ENCODE peak calls at places on chromosomes 7 and 10, in six cellular contexts. X is A549; C is CD8-positive, alpha-beta memory T cell; P is PC-3; I is HepG2; R is CD4-positive, alpha-beta memory T cell. Q is an unnamed sample.

GRCh38 chr10:36534471-36535002 is 590.9 kb upstream of the ANKRD30A start:
- DNase-seq in R (no peak), P (peak; percentile 100), C (no peak), I (no peak), X (peak; percentile 40), Q (no peak)

GRCh38 chr10:48251152-48251524 is 23.4 kb downstream of the FRMPD2 start:
- DNase-seq in I (peak; percentile 4), X (no peak), C (no peak), R (no peak), P (no peak), Q (peak; percentile 44)

GRCh38 chr7:37409456-37409855 is 39.2 kb downstream of the ELMO1 start:
- DNase-seq in P (no peak), I (no peak), X (no peak), C (no peak), R (no peak), Q (no peak)

GRCh38 chr10:51030480-51030879 is 43.8 kb upstream of the PRKG1 start:
- DNase-seq in C (no peak), I (no peak), X (no peak), R (no peak), P (no peak), Q (no peak)

GRCh38 chr7:38369816-38370493 is 96.5 kb upstream of the TARP start:
- DNase-seq in R (peak; percentile 50), P (peak; percentile 75), C (peak; percentile 67), X (peak; percentile 90), I (peak; percentile 33), Q (peak; percentile 92)

GRCh38 chr10:133257489-133258065 is 19.1 kb downstream of the ADAM8 start:
- DNase-seq in C (no peak), I (no peak), X (peak; percentile 78), P (peak; percentile 70), R (no peak), Q (peak; percentile 79)

GRCh38 chr10:51804861-51805260 is 105.5 kb upstream of the CSTF2T start:
- DNase-seq in P (peak; percentile 96), C (no peak), R (no peak), X (no peak), I (no peak), Q (no peak)

GRCh38 chr7:143288836-143289235 is 685 bp downstream of the CASP2 start:
- DNase-seq in R (no peak), C (no peak), I (no peak), P (no peak), X (no peak), Q (no peak)

GRCh38 chr7:23287612-23288011 is 11.5 kb upstream of the MALSU1 start:
- DNase-seq in R (no peak), C (no peak), X (no peak), P (no peak), I (peak; percentile 23), Q (no peak)

GRCh38 chr10:80684217-80684616 is 146.5 kb downstream of the SH2D4B start:
- DNase-seq in X (peak; percentile 48), P (peak; percentile 13), R (peak; percentile 58), C (peak; percentile 49), I (no peak), Q (no peak)

GRCh38 chr10:7529638-7530037 is 118.8 kb upstream of the SFMBT2 start:
- DNase-seq in X (peak; percentile 44), C (no peak), R (no peak), P (peak; percentile 13), I (peak; percentile 41), Q (no peak)

DNA sequence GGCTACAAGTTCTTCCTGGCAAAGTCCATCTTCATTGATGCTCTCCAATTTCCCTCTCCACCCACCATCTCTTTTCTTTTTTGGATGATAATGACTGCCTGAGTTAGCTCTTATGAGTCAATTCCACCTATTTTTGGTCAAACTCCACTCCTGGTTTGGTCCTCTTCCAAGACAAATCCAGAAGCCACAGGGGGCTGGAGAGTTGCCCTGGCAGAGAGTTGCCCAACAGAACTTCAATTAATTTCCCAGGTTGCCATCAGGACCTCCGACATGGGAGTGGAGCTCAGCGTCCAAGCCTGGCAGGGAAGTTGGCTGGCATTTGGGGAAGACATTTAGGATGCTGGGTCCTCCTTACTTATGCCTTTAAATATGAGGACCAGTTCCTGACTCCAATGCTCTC is 29.2 kb upstream of the KCNMA1 start:
- DNase-seq in X (no peak), C (no peak), P (peak; percentile 60), R (no peak), I (no peak), Q (no peak)
- H3K4me1 ChIP-seq in X (no peaks in the 10 kb centered on the region), C (no peaks in the 10 kb centered on the region), P (no peaks in the 10 kb centered on the region), R (no peaks in the 10 kb centered on the region), I (no peaks in the 10 kb centered on the region), Q (no peaks in the 10 kb centered on the region)

DNA sequence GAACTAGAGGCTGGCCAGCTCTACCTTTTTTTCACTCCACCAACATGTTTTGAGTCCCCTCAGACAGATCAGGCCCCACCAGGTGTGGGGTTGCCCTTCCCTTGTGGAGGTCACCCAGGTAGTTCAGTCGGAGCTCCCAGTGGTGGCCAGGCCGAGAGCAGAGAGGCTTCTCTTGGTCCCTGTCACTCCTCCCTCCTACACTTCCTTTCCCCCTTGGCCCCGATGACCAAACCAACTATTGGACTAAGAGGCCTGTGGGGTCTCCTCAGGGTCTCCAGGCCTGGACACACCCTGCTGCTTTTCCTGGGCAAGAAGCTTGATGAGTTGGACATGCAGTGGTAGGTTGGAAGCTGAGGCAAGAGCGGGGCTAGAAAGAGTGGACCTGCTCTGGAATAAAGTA is 174.8 kb downstream of the ZNF248 start:
- DNase-seq in P (no peak), X (no peak), I (no peak), C (no peak), R (no peak), Q (no peak)
- H3K9me3 ChIP-seq in P (no peaks in the 10 kb centered on the region), X (peaks cover 2% of the 10 kb centered on the region), I (no peaks in the 10 kb centered on the region), C (no peaks in the 10 kb centered on the region), R (no peaks in the 10 kb centered on the region), Q (no peaks in the 10 kb centered on the region)

GRCh38 chr10:100825946-100826660 is 80.7 kb downstream of the PAX2 start:
- DNase-seq in P (no peak), I (no peak), X (no peak), C (no peak), R (no peak), Q (no peak)

GRCh38 chr10:100827819-100828743 is 82.7 kb downstream of the PAX2 start:
- DNase-seq in R (no peak), X (peak; percentile 43), I (no peak), C (no peak), P (peak; percentile 30), Q (peak; percentile 23)

GRCh38 chr10:100828744-100829102 is 83.3 kb downstream of the PAX2 start:
- DNase-seq in X (no peak), P (no peak), R (peak; percentile 13), C (no peak), I (no peak), Q (no peak)

GRCh38 chr10:100826661-100826982 is 81.2 kb downstream of the PAX2 start:
- DNase-seq in R (no peak), P (no peak), I (no peak), C (no peak), X (no peak), Q (no peak)

GRCh38 chr10:100826983-100827818 is 81.8 kb downstream of the PAX2 start:
- DNase-seq in R (peak; percentile 15), X (peak; percentile 46), I (no peak), P (no peak), C (peak; percentile 23), Q (peak; percentile 16)
- H3K4me3 ChIP-seq in R (peak overlapping the region; percentile 31), X (peak overlapping the region; percentile 50), I (peak overlapping the region; percentile 79), P (peak overlapping the region; percentile 65), C (peak overlapping the region; percentile 56), Q (no peak overlapping the region)

DNA sequence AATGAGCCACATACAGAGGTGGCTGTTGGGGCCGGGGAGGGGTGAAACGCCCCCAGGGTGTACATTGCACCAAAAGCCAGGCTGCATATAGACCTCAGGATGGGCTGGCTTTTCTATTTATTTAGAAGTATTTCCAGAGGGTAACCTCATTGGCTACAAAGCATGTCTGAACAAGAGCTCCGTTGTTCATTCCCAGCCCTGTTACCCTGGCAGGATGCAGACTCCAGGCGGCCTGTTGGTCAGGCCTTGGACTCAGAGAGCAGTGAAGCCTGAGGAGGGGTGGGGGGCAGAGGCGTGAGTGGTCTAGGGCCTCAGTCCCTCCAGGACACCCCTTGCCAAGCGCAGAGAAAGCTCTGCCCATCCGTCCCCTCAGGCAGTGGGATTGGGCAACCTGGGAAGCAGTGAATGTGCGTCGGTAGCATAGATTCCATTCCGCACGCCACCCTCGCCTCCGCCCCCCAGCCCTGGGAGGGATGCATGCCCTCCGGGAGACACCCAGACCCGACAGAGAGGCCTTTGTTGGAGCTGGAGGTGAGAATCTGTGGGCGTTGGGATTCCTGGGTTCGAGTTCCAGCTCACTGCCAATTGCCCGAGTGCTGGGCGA is 41.9 kb downstream of the TCF7L2 start:
- DNase-seq in R (no peak), I (peak; percentile 47), P (no peak), C (no peak), X (no peak), Q (no peak)
- H3K4me1 ChIP-seq in R (no peaks in the 10 kb centered on the region), I (peaks cover 57% of the 10 kb centered on the region), P (no peaks in the 10 kb centered on the region), C (no peaks in the 10 kb centered on the region), X (peaks cover 23% of the 10 kb centered on the region), Q (peaks cover 2% of the 10 kb centered on the region)

DNA sequence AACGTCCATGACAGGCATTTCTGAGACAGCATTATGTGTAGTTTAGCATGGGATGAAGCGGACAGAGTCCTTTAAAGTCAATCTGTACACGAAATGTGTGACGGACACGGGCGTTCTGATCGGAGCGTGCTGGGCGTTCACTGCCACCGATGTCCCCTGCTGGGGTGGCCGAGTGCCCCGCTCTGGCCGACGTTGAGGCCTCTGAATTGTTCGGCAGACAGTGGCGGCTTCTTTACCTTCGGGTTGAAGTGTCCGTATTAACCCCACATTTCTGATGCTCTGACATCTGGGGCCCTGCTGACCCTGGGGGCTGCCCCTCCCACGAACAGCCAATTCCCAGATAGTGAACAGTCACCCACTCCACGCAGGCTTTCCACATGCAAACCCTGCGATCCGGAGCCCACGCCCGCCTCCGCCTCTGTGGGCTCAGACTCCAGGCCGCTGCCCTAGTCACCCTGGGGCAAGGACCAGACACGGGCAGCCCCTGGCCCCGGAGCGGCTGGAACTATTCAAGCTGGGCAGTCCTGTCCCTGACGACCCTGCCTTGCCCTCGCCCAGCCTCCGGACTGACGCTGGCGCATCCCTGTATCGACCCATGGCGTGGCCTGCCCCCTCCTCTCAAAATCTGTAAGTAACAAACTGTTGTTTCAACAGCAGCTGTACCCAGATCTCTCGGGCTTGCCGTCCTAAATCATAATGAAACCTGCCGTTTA is 445.7 kb downstream of the PTPRN2 start:
- DNase-seq in I (no peak), X (no peak), R (no peak), C (no peak), P (no peak), Q (no peak)
- H3K9me3 ChIP-seq in I (peaks cover under 1% of the 10 kb centered on the region), X (peaks cover 3% of the 10 kb centered on the region), R (no peaks in the 10 kb centered on the region), C (no peaks in the 10 kb centered on the region), P (peaks cover 8% of the 10 kb centered on the region), Q (no peaks in the 10 kb centered on the region)

GRCh38 chr7:35617076-35617475 is 77.9 kb downstream of the HERPUD2 start:
- DNase-seq in X (no peak), I (no peak), P (no peak), C (no peak), R (no peak), Q (no peak)
- H3K4me3 ChIP-seq in X (no peak overlapping the region), I (no peak overlapping the region), P (no peak overlapping the region), C (no peak overlapping the region), R (no peak overlapping the region), Q (no peak overlapping the region)